ENCODE peak calls at places on chromosomes 16 and 17, in seven cellular contexts. K is lower lobe of right lung, Z is psoas muscle, P is brain microvascular endothelial cell, Y is kidney epithelial cell, A is GM12878, R is tibial artery. C is an unnamed sample. For H3K27me3, the result is how much of the 10 kb centered on the place peaks cover.

GRCh38 chr16:4290236-4290830 is 17.5 kb upstream of the TFAP4 start:
- DNase-seq in A (no peak), K (peak), R (no peak), P (peak), Z (no peak), Y (no peak), C (peak)

GRCh38 chr16:53960050-53960812 is 256.3 kb downstream of the FTO start:
- DNase-seq in P (no peak), R (no peak), A (no peak), K (no peak), Z (no peak), Y (no peak), C (no peak)

GRCh38 chr16:30951785-30952184 is 2.9 kb downstream of the ORAI3 start:
- DNase-seq in P (no peak), K (no peak), Z (peak), A (no peak), R (peak), Y (no peak), C (peak)

GRCh38 chr17:36926226-36926625 is 11.0 kb upstream of the LHX1 start:
- DNase-seq in A (no peak), Y (no peak), P (no peak), R (no peak), Z (no peak), K (no peak), C (no peak)

GRCh38 chr16:19907161-19907992 is 22.7 kb upstream of the GPRC5B start:
- DNase-seq in Z (peak), R (peak), K (peak), P (peak), A (peak), Y (no peak), C (peak)

GRCh38 chr16:31009894-31010293 is 544 bp downstream of the STX1B start:
- DNase-seq in P (no peak), R (no peak), K (no peak), Y (no peak), A (no peak), Z (no peak), C (no peak)

GRCh38 chr16:77172964-77173363 is 18.0 kb upstream of the MON1B start:
- DNase-seq in K (no peak), Y (no peak), P (no peak), A (no peak), Z (no peak), R (no peak), C (no peak)

GRCh38 chr17:82846061-82846691 is 6.4 kb upstream of the ZNF750 start:
- DNase-seq in A (no peak), Z (no peak), K (no peak), R (no peak), P (no peak), Y (no peak), C (no peak)

GRCh38 chr17:39271546-39271945 is 45.8 kb upstream of the STAC2 start:
- DNase-seq in A (no peak), R (no peak), Y (no peak), P (no peak), K (no peak), Z (no peak), C (no peak)

GRCh38 chr17:34261568-34261967 is 6.5 kb downstream of the CCL2 start:
- DNase-seq in Z (no peak), A (no peak), Y (no peak), K (no peak), P (no peak), R (no peak), C (no peak)

GRCh38 chr17:54900457-54901229 is at the start of gene TOM1L1:
- DNase-seq in A (no peak), Z (peak), P (peak), R (peak), Y (no peak), K (peak), C (peak)

GRCh38 chr17:81396722-81397313 is 1.6 kb downstream of the BAHCC1 start:
- DNase-seq in Z (peak), A (no peak), R (no peak), P (no peak), Y (no peak), K (no peak), C (peak)

GRCh38 chr16:76059701-76060100 is 217.5 kb upstream of the CNTNAP4 start:
- DNase-seq in Z (no peak), R (no peak), Y (no peak), P (no peak), A (no peak), K (no peak), C (no peak)

GRCh38 chr17:13776027-13776551 is 174.4 kb upstream of the HS3ST3A1 start:
- DNase-seq in K (no peak), P (no peak), Z (no peak), R (no peak), Y (no peak), A (no peak), C (peak)

GRCh38 chr16:51050379-51050710 is 100.7 kb downstream of the SALL1 start:
- DNase-seq in Y (peak), A (no peak), K (no peak), P (no peak), R (no peak), Z (no peak), C (no peak)

GRCh38 chr16:89637379-89637778 is 20.1 kb downstream of the CHMP1A start:
- DNase-seq in P (no peak), Z (no peak), A (no peak), Y (no peak), K (no peak), R (no peak), C (no peak)

GRCh38 chr17:50953518-50953830 is 87.3 kb upstream of the TOB1 start:
- DNase-seq in Z (no peak), A (no peak), P (no peak), K (no peak), Y (no peak), R (no peak), C (no peak)

GRCh38 chr17:38464251-38464722 is 36.0 kb downstream of the ARHGAP23 start:
- DNase-seq in Z (peak), P (no peak), Y (no peak), K (no peak), A (no peak), R (peak), C (peak)

GRCh38 chr16:50857881-50858280 is 116.0 kb downstream of the CYLD start:
- DNase-seq in Y (no peak), R (no peak), P (no peak), A (no peak), K (no peak), Z (no peak), C (no peak)

GRCh38 chr16:71537643-71538042 is 11.4 kb downstream of the CHST4 start:
- DNase-seq in P (peak), R (no peak), A (peak), K (no peak), Z (no peak), Y (no peak), C (no peak)

GRCh38 chr17:81391964-81392908 is 3.0 kb upstream of the BAHCC1 start:
- DNase-seq in P (no peak), K (peak), Z (peak), R (peak), Y (no peak), A (no peak), C (peak)

GRCh38 chr17:44850612-44851011 is 2.9 kb downstream of the HIGD1B start:
- DNase-seq in Z (peak), K (no peak), A (no peak), Y (no peak), R (no peak), P (no peak), C (no peak)

GRCh38 chr17:29825604-29826003 is 104.4 kb downstream of the SSH2 start:
- DNase-seq in Z (no peak), Y (no peak), A (no peak), P (no peak), K (no peak), R (no peak), C (no peak)

GRCh38 chr16:30555848-30556473 is 2.2 kb downstream of the ZNF764 start:
- DNase-seq in A (no peak), Z (peak), Y (no peak), K (no peak), P (no peak), R (no peak), C (no peak)

GRCh38 chr16:67249762-67250327 is 1.1 kb downstream of the SLC9A5 start:
- DNase-seq in Y (no peak), A (no peak), P (no peak), K (peak), Z (peak), R (no peak), C (no peak)

GRCh38 chr16:79723583-79724168 is 123.1 kb upstream of the MAF start:
- DNase-seq in Y (no peak), K (no peak), Z (no peak), R (no peak), P (no peak), A (no peak), C (no peak)

GRCh38 chr16:11312718-11313492 is 31.8 kb upstream of the PRM1 start:
- DNase-seq in P (peak), R (no peak), Z (no peak), A (no peak), K (no peak), Y (no peak), C (peak)

GRCh38 chr17:32496348-32497078 is 9.7 kb downstream of the CDK5R1 start:
- DNase-seq in A (no peak), Y (no peak), P (peak), R (peak), Z (peak), K (no peak), C (peak)

GRCh38 chr17:43416998-43417891 is 18.5 kb downstream of the ARL4D start:
- DNase-seq in Z (peak), P (no peak), Y (no peak), A (no peak), R (peak), K (peak), C (peak)

GRCh38 chr16:4136229-4136813 is 20.1 kb upstream of the ADCY9 start:
- DNase-seq in R (no peak), A (no peak), P (no peak), Z (no peak), Y (peak), K (peak), C (no peak)

GRCh38 chr17:43595466-43595865 is 49.3 kb upstream of the ETV4 start:
- DNase-seq in Z (no peak), K (no peak), P (no peak), A (no peak), R (no peak), Y (no peak), C (no peak)

GRCh38 chr17:7405413-7405881 is 1.6 kb upstream of the TMEM256 start:
- DNase-seq in Y (no peak), K (no peak), R (no peak), A (no peak), P (no peak), Z (no peak), C (no peak)

DNA sequence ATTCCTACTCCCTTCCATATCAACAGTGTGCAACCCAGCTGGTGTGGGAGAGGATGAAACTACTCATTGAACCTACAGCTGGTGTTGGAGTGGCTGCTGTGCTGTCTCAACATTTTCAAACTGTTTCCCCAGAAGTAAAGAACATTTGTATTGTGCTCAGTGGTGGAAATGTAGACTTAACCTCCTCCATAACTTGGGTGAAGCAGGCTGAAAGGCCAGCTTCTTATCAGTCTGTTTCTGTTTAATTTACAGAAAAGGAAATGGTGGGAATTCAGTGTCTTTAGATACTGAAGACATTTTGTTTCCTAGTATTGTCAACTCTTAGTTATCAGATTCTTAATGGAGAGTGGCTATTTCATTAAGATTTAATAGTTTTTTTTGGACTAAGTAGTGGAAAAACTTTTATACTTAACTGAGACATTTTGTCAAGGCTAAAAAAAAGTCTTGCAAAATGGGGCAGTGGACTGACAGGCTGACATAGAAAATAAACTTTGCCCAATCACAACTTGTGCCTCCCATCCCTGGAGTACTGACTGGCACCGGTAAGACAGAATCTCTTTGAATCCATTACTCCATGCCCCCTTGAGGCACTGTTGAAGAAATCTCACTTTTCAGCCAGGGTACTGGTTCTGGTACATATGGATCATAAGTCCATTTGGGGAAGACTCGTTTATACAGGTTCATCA is 12.5 kb downstream of the TSR1 start:
- DNase-seq in P (no peak), A (no peak), Z (no peak), R (no peak), K (no peak), Y (no peak), C (no peak)
- H3K27me3 ChIP-seq in P (under half), A (under half), Z (under half), R (under half), K (under half), Y (under half), C (under half)

DNA sequence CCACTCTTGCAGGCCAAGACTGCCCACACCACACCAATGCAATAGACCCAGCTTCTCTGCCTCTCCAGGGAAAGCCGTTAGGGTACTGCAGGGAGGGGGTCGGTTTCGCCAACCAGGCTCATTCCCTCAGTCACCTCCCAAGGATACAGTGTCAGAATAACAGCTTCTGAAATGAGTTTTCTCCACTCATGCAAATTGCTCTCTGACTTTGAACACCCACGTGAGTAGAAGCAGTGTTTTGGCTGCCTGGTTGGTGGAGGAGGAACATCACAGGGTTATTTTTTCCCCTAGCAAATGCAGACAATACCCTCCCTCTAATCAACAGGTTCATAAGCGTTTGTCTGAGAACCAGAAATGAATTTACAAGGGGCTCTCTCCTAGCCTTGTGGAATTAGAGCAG is 229.6 kb downstream of the MSI2 start:
- DNase-seq in Y (no peak), P (no peak), R (no peak), K (no peak), Z (no peak), A (no peak), C (no peak)
- H3K4me3 ChIP-seq in Y (no peak), P (no peak), R (no peak), K (no peak), Z (no peak), A (no peak), C (no peak)

GRCh38 chr17:6098466-6099180 is 28.4 kb downstream of the WSCD1 start:
- DNase-seq in Y (no peak), A (no peak), Z (peak), P (no peak), R (peak), K (no peak), C (no peak)
- H3K27me3 ChIP-seq in Y (under half), A (under half), Z (under half), P (under half), R (under half), K (under half), C (under half)

DNA sequence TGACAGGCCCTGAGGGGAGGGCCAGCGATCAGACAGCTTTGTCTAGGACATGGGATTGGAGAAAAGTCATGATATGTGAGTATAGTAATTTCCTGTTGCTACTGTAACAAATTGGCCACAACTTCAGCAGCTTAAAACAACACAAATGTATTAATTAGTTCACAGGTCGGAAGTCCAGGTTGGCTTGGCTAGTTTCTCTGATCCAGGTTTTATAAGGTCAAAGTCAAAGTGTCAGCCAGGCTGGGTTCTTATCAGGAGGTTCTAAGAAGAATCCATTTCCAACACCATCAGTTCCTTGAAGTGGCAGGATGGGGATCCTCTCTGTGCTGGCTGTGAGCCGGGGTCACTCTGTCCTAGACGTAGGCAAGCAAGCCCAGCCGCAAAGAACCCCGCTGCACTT is 76.2 kb upstream of the SEC14L1 start:
- DNase-seq in A (no peak), Z (no peak), K (no peak), R (no peak), P (no peak), Y (no peak), C (no peak)
- H3K4me3 ChIP-seq in A (no peak), Z (no peak), K (no peak), R (no peak), P (no peak), Y (no peak), C (no peak)

GRCh38 chr17:42068979-42069378 is 18.6 kb upstream of the C17orf113 start:
- DNase-seq in K (no peak), Z (no peak), Y (no peak), R (no peak), P (no peak), A (no peak), C (no peak)
- H3K27me3 ChIP-seq in K (under half), Z (under half), Y (under half), R (under half), P (under half), A (under half), C (under half)

DNA sequence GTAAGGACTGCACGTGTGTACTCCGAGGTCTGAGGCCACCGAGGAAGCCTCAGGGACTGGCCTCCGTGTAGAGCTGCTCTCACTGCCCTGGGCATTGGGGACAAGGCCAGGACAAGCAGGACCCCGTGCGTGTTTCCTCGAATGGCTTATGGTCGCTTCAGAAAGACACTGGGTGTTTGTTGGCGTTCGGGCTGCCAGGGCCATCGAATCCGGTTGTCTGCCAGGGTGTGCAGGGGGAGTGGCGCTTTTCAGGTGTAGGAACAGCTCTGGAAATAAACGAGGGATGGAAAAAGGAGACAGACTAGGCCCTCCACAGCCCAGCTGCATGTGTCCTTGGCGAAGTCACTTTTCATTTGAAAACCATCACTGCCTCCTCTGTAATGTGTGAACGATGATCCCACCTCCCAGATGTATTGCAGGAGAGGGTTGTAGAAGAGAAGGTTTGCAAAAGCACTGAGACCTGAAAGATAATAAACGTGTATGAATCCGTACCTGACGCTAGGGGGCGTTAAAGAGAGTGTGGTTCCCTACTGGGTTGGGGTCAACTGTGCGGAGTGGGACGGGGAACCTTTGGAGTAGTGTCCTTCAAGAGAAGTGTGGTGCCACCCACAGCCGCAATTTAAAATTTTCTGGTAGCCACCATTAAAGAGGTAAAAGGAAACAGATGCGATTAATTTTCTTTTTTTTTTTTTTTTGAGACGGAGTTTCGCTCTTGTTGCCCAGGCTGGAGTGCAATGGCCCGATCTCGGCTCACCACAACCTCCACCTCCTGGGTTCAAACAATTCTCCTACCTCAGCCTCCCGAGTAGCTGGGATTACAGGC is 2.1 kb upstream of the ZSCAN10 start:
- DNase-seq in K (no peak), Y (no peak), P (no peak), A (no peak), R (no peak), Z (no peak), C (no peak)
- H3K4me3 ChIP-seq in K (peak), Y (no peak), P (no peak), A (peak), R (no peak), Z (peak), C (no peak)

C was measured in MG63.